ENCODE peak calls at places on chromosomes 16 and 17, in four cellular contexts. V is body of pancreas, N is RWPE2, H is PC-3. C is an unnamed sample.

GRCh38 chr17:30549864-30550511 is 72.8 kb downstream of the GOSR1 start:
- DNase-seq in N (no peak), H (peak), V (no peak), C (no peak)

GRCh38 chr16:82152641-82153094 is 17.4 kb downstream of the MPHOSPH6 start:
- DNase-seq in H (peak), N (no peak), V (no peak), C (no peak)

GRCh38 chr17:41733348-41734138 is 900 bp downstream of the HAP1 start:
- DNase-seq in H (no peak), V (no peak), N (no peak), C (no peak)

GRCh38 chr17:42883802-42884553 is 16.6 kb upstream of the G6PC1 start:
- DNase-seq in H (peak), V (no peak), N (no peak), C (no peak)

GRCh38 chr16:17138801-17139200 is 332.0 kb downstream of the XYLT1 start:
- DNase-seq in V (no peak), H (no peak), N (no peak), C (no peak)

GRCh38 chr17:17819561-17819995 is 17.2 kb downstream of the SREBF1 start:
- DNase-seq in V (peak), H (peak), N (no peak), C (peak)

GRCh38 chr16:51429041-51429440 is 278.0 kb upstream of the SALL1 start:
- DNase-seq in N (no peak), H (no peak), V (no peak), C (no peak)

GRCh38 chr16:1308036-1308976 is 1.1 kb upstream of the UBE2I start:
- DNase-seq in V (no peak), N (no peak), H (peak), C (no peak)

GRCh38 chr17:79925242-79925957 is 86.2 kb upstream of the CBX4 start:
- DNase-seq in V (peak), N (no peak), H (peak), C (no peak)

GRCh38 chr17:41625602-41626001 is 1.2 kb upstream of the KRT17 start:
- DNase-seq in N (peak), H (peak), V (peak), C (no peak)

GRCh38 chr17:55433029-55433628 is 11.5 kb upstream of the MMD start:
- DNase-seq in N (no peak), H (peak), V (peak), C (no peak)

GRCh38 chr16:15749371-15749770 is 99.3 kb downstream of the NDE1 start:
- DNase-seq in H (no peak), V (no peak), N (no peak), C (no peak)

GRCh38 chr17:38509772-38510423 is 81.6 kb downstream of the ARHGAP23 start:
- DNase-seq in V (no peak), N (no peak), H (no peak), C (no peak)

GRCh38 chr17:57296231-57296630 is 39.9 kb downstream of the MSI2 start:
- DNase-seq in N (no peak), V (no peak), H (peak), C (no peak)

GRCh38 chr17:58575511-58575910 is 61.1 kb upstream of the MTMR4 start:
- DNase-seq in H (peak), N (no peak), V (no peak), C (peak)

GRCh38 chr16:88932929-88933328 is 44.1 kb downstream of the CBFA2T3 start:
- DNase-seq in V (no peak), N (no peak), H (no peak), C (no peak)

GRCh38 chr17:64773836-64774761 is 112.0 kb upstream of the SMURF2 start:
- DNase-seq in H (peak), N (peak), V (peak), C (no peak)

GRCh38 chr16:82311528-82311927 is 141.5 kb upstream of the MPHOSPH6 start:
- DNase-seq in N (no peak), H (no peak), V (no peak), C (no peak)

GRCh38 chr17:79833110-79833450 is 6.2 kb downstream of the CBX4 start:
- DNase-seq in H (no peak), N (no peak), V (no peak), C (no peak)

GRCh38 chr17:72397687-72398086 is 276.9 kb downstream of the SOX9 start:
- DNase-seq in V (no peak), N (no peak), H (peak), C (no peak)

GRCh38 chr16:69693916-69694315 is 32.4 kb downstream of the NQO1 start:
- DNase-seq in V (no peak), N (no peak), H (no peak), C (no peak)

GRCh38 chr16:3242709-3243108 is 7.8 kb upstream of the ZNF200 start:
- DNase-seq in H (no peak), N (no peak), V (no peak), C (no peak)

GRCh38 chr17:76271669-76272540 is 6.8 kb downstream of the UBALD2 start:
- DNase-seq in N (no peak), V (peak), H (no peak), C (no peak)

GRCh38 chr16:28258571-28258970 is 33.8 kb upstream of the SBK1 start:
- DNase-seq in H (no peak), N (no peak), V (peak), C (no peak)

GRCh38 chr16:13136896-13137295 is 235.5 kb downstream of the SHISA9 start:
- DNase-seq in N (no peak), H (no peak), V (no peak), C (no peak)

GRCh38 chr16:74563828-74564263 is 43.1 kb downstream of the GLG1 start:
- DNase-seq in V (peak), N (no peak), H (peak), C (no peak)

GRCh38 chr16:66703359-66704215 is 7.0 kb upstream of the CMTM4 start:
- DNase-seq in H (no peak), V (no peak), N (no peak), C (no peak)

GRCh38 chr17:19443148-19443547 is 32.1 kb downstream of the RNF112 start:
- DNase-seq in H (no peak), V (no peak), N (no peak), C (no peak)

GRCh38 chr17:19445105-19445504 is 34.1 kb downstream of the RNF112 start:
- DNase-seq in H (no peak), N (no peak), V (no peak), C (no peak)

DNA sequence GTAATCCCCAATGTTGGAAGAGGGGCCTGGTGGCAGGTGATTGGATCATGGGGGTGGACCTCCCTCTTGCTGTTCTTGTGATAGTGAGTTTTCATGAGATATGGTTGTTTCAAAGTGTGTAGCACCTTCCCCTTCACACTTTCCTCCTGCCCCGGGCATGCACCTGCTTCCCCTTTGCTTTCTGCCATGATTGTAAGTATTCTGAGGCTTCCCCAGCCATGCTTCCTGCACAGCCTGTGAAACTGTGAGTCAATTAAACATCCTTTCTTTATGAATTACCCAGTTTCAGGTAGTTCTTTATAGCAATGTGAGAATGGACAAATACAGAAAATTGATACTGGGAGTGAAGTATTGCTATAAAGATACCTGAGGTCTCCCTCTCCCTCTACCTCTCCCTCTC is 29.4 kb downstream of the RNF112 start:
- DNase-seq in H (no peak), V (no peak), N (no peak), C (no peak)
- H3K4me3 ChIP-seq in H (no peak), V (no peak), N (no peak), C (no peak)

GRCh38 chr17:15210247-15210646 is 54.9 kb downstream of the PMP22 start:
- DNase-seq in V (no peak), N (no peak), H (no peak), C (no peak)

GRCh38 chr17:15216481-15216880 is 48.6 kb downstream of the PMP22 start:
- DNase-seq in H (no peak), V (no peak), N (no peak), C (no peak)

GRCh38 chr17:15213381-15214087 is 51.6 kb downstream of the PMP22 start:
- DNase-seq in N (no peak), V (no peak), H (peak), C (no peak)
- TF ChIP-seq CTCF in N (peak), V (peak), H (peak), C (peak)

GRCh38 chr17:50212121-50212843 is 10.9 kb upstream of the COL1A1 start:
- DNase-seq in V (no peak), H (no peak), N (peak), C (no peak)
- H3K4me3 ChIP-seq in V (no peak), H (no peak), N (no peak), C (no peak)

GRCh38 chr17:39655105-39655504 is 10.0 kb upstream of the TCAP start:
- DNase-seq in H (no peak), N (no peak), V (no peak), C (no peak)

GRCh38 chr17:39651908-39652634 is 13.1 kb upstream of the TCAP start:
- DNase-seq in V (no peak), N (no peak), H (no peak), C (no peak)

GRCh38 chr17:39652635-39653315 is 12.4 kb upstream of the TCAP start:
- DNase-seq in H (no peak), V (no peak), N (no peak), C (no peak)

GRCh38 chr17:39653316-39653661 is 11.9 kb upstream of the TCAP start:
- DNase-seq in N (no peak), V (no peak), H (no peak), C (no peak)

DNA sequence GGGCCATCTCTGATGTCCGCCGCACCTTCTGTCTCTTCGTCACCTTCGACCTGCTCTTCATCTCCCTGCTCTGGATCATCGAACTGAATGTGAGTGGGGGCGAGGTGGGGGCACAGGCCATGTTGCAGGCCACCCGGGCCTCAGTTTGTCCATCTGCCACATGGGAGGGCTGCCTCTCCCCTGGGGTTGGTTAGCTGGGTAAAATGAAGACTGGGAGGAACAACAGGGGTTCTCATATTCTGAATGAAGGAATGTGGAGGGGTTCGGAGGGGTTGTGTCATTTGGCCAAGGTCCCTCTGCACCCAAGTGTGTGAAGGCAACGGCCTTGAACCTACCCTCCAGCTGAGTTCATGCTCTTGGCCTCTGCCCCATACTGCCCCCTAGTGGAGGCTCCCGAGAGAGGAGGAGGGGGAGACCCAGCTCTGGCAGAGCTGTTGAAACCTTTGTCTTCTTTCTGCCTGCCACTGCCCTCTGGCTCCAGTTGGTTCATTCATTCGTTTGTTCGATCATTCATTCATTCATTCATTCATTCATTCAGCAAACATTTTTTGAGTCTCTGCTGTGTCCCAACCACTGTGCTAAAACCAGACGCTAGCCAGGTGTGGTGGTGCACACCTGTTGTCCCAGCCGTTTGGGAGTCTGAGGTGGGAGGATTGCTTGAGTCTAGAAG is 11.4 kb upstream of the TCAP start:
- DNase-seq in H (peak), V (peak), N (no peak), C (no peak)
- TF ChIP-seq CTCF in H (peak), V (peak), N (peak), C (peak)

GRCh38 chr17:48608921-48609505 is 1.8 kb downstream of the HOXB7 start:
- DNase-seq in H (no peak), N (no peak), V (no peak), C (no peak)
- H3K4me3 ChIP-seq in H (no peak), N (no peak), V (no peak), C (peak)

C was measured in AG04449.